ENCODE peak calls at places on chromosomes 11 and 22, in nine cellular contexts. Y is upper lobe of left lung, V is tibial nerve, F is heart left ventricle, T is uterus, S is prostate gland, K is A549, W is IMR-90, Q is breast epithelium. U is an unnamed sample. For H3K4me1, the result is how much of the 10 kb centered on the place peaks cover.

GRCh38 chr11:23206736-23207336 is 346.6 kb upstream of the CCDC179 start:
- DNase-seq in S (no peak), V (no peak), W (peak), F (no peak), K (no peak), Q (no peak), Y (no peak), T (no peak), U (no peak)

GRCh38 chr11:126712017-126712625 is 288.4 kb downstream of the KIRREL3 start:
- DNase-seq in V (no peak), Q (no peak), W (peak), Y (peak), F (no peak), T (no peak), S (no peak), K (no peak), U (no peak)

GRCh38 chr11:911031-911889 is 650 bp upstream of the CHID1 start:
- DNase-seq in Q (no peak), T (peak), V (no peak), Y (no peak), F (peak), K (peak), S (no peak), W (peak), U (peak)

GRCh38 chr11:75389276-75389605 is 10.1 kb upstream of the RPS3 start:
- DNase-seq in Y (no peak), K (no peak), V (no peak), S (no peak), F (no peak), Q (no peak), T (no peak), W (peak), U (no peak)

GRCh38 chr11:78195917-78196545 is 7.3 kb downstream of the USP35 start:
- DNase-seq in Y (no peak), Q (peak), S (no peak), K (no peak), V (no peak), F (no peak), T (no peak), W (no peak), U (peak)

GRCh38 chr11:65524010-65524746 is 705 bp upstream of the SCYL1 start:
- DNase-seq in F (peak), T (peak), S (no peak), Y (no peak), K (no peak), W (no peak), V (peak), Q (no peak), U (no peak)

GRCh38 chr11:31690041-31690440 is 121.1 kb downstream of the PAX6 start:
- DNase-seq in V (no peak), Q (no peak), T (no peak), F (no peak), K (no peak), W (peak), S (no peak), Y (no peak), U (no peak)

GRCh38 chr11:61334434-61335354 is 1.7 kb downstream of the TKFC start:
- DNase-seq in S (no peak), K (no peak), F (no peak), Q (no peak), T (no peak), W (peak), Y (no peak), V (no peak), U (no peak)

GRCh38 chr11:9688716-9689511 is 25.0 kb downstream of the SWAP70 start:
- DNase-seq in W (peak), F (peak), Y (no peak), V (no peak), K (no peak), T (no peak), Q (no peak), S (peak), U (peak)

GRCh38 chr22:24088796-24089195 is 77.7 kb downstream of the CABIN1 start:
- DNase-seq in F (no peak), T (no peak), W (peak), S (no peak), Y (no peak), K (no peak), Q (no peak), V (no peak), U (no peak)

GRCh38 chr11:38543951-38544350 is 1945.9 kb upstream of the RAG2 start:
- DNase-seq in V (no peak), W (no peak), Y (no peak), K (no peak), S (no peak), F (no peak), T (no peak), Q (no peak), U (no peak)

GRCh38 chr11:119484741-119485605 is 62.0 kb upstream of the THY1 start:
- DNase-seq in F (peak), Y (no peak), S (no peak), T (peak), Q (peak), K (no peak), W (no peak), V (no peak), U (no peak)

GRCh38 chr11:122360875-122361274 is 244.9 kb upstream of the BLID start:
- DNase-seq in W (no peak), K (no peak), T (no peak), V (no peak), F (no peak), Q (no peak), Y (no peak), S (no peak), U (no peak)

GRCh38 chr11:62786318-62787004 is 741 bp upstream of the TMEM179B start:
- DNase-seq in Y (peak), F (peak), S (peak), Q (peak), V (peak), K (peak), T (peak), W (peak), U (peak)

GRCh38 chr11:17585911-17586695 is 39.0 kb downstream of the OTOG start:
- DNase-seq in Q (peak), T (no peak), W (no peak), S (no peak), V (no peak), K (no peak), Y (no peak), F (no peak), U (peak)

GRCh38 chr11:14620027-14620511 is 23.5 kb upstream of the PDE3B start:
- DNase-seq in T (no peak), Y (no peak), S (no peak), W (no peak), F (no peak), K (no peak), V (no peak), Q (no peak), U (peak)

GRCh38 chr22:42814215-42814614 is 42.9 kb downstream of the ARFGAP3 start:
- DNase-seq in F (no peak), S (no peak), K (no peak), V (no peak), W (no peak), T (no peak), Q (no peak), Y (no peak), U (no peak)

GRCh38 chr11:73598719-73599379 is 937 bp upstream of the FAM168A start:
- DNase-seq in W (no peak), V (no peak), S (no peak), F (no peak), Q (no peak), K (no peak), T (no peak), Y (no peak), U (no peak)

GRCh38 chr22:29341849-29342127 is 26.3 kb upstream of the RASL10A start:
- DNase-seq in T (no peak), W (no peak), F (no peak), Y (no peak), V (no peak), K (no peak), S (no peak), Q (no peak), U (no peak)

GRCh38 chr11:91871791-91872190 is 352.8 kb upstream of the FAT3 start:
- DNase-seq in Q (no peak), V (no peak), F (no peak), T (no peak), W (no peak), S (no peak), K (no peak), Y (no peak), U (no peak)

GRCh38 chr22:28801845-28802594 is 1.7 kb upstream of the XBP1 start:
- DNase-seq in F (no peak), S (no peak), V (peak), Y (no peak), T (no peak), K (no peak), Q (no peak), W (no peak), U (peak)

GRCh38 chr11:85232559-85232958 is 394.6 kb downstream of the DLG2 start:
- DNase-seq in F (no peak), V (no peak), K (no peak), Y (no peak), Q (no peak), W (no peak), T (no peak), S (no peak), U (no peak)

GRCh38 chr11:134863294-134863693 is 451.3 kb upstream of the B3GAT1 start:
- DNase-seq in Q (no peak), V (no peak), W (no peak), Y (no peak), S (no peak), T (no peak), F (no peak), K (no peak), U (no peak)

GRCh38 chr11:88188251-88189030 is 13.2 kb upstream of the RAB38 start:
- DNase-seq in Q (no peak), F (no peak), W (no peak), Y (no peak), V (no peak), T (no peak), K (no peak), S (no peak), U (no peak)

GRCh38 chr11:1260023-1260501 is 37.2 kb downstream of the MUC5B start:
- DNase-seq in W (no peak), F (no peak), S (no peak), T (no peak), V (no peak), Y (peak), K (peak), Q (no peak), U (peak)

GRCh38 chr22:49235463-49236300 is 592.0 kb downstream of the BRD1 start:
- DNase-seq in F (no peak), Y (no peak), V (no peak), Q (peak), S (peak), W (no peak), T (no peak), K (peak), U (no peak)

GRCh38 chr22:29314537-29315285 is 786 bp downstream of the RASL10A start:
- DNase-seq in T (no peak), S (no peak), Y (peak), W (no peak), F (no peak), V (no peak), Q (peak), K (no peak), U (peak)

GRCh38 chr22:44550666-44551491 is 52.8 kb upstream of the RTL6 start:
- DNase-seq in Q (no peak), Y (peak), F (peak), K (peak), S (peak), T (peak), W (peak), V (no peak), U (peak)

GRCh38 chr11:43359432-43359818 is 705 bp downstream of the TTC17 start:
- DNase-seq in V (peak), F (no peak), T (no peak), Y (no peak), W (peak), K (peak), Q (no peak), S (no peak), U (no peak)

GRCh38 chr22:50737728-50738648 is at the start of gene ACR:
- DNase-seq in K (no peak), Y (peak), T (no peak), S (peak), V (no peak), Q (no peak), F (no peak), W (no peak), U (peak)

GRCh38 chr11:11279956-11280689 is 72.9 kb downstream of the CSNK2A3 start:
- DNase-seq in V (no peak), T (no peak), Q (no peak), W (peak), Y (no peak), F (no peak), K (no peak), S (no peak), U (no peak)

GRCh38 chr11:34929794-34930763 is 13.7 kb downstream of the PDHX start:
- DNase-seq in Y (no peak), T (no peak), Q (no peak), K (peak), V (no peak), S (no peak), F (no peak), W (no peak), U (no peak)

GRCh38 chr11:12272821-12273617 is 104.4 kb upstream of the PARVA start:
- DNase-seq in W (peak), T (no peak), Q (peak), K (no peak), Y (no peak), S (no peak), V (no peak), F (no peak), U (peak)

GRCh38 chr11:104524276-104524675 is 360.3 kb upstream of the PDGFD start:
- DNase-seq in F (no peak), V (no peak), S (no peak), K (no peak), Y (no peak), W (no peak), T (no peak), Q (no peak), U (no peak)

GRCh38 chr11:76859708-76860233 is 947 bp upstream of the ACER3 start:
- DNase-seq in F (no peak), W (no peak), K (no peak), Q (no peak), Y (no peak), S (no peak), V (no peak), T (no peak), U (no peak)

GRCh38 chr11:107182983-107183382 is 164.7 kb upstream of the GUCY1A2 start:
- DNase-seq in Q (no peak), K (no peak), W (no peak), S (no peak), T (no peak), Y (no peak), V (no peak), F (no peak), U (no peak)

GRCh38 chr22:44729391-44730012 is 22.9 kb upstream of the ARHGAP8 start:
- DNase-seq in W (peak), K (no peak), Q (no peak), Y (peak), T (peak), V (peak), S (no peak), F (peak), U (no peak)

GRCh38 chr11:109221190-109221589 is 200.8 kb upstream of the C11orf87 start:
- DNase-seq in Y (no peak), V (no peak), T (no peak), W (no peak), Q (no peak), F (peak), S (no peak), K (no peak), U (no peak)

DNA sequence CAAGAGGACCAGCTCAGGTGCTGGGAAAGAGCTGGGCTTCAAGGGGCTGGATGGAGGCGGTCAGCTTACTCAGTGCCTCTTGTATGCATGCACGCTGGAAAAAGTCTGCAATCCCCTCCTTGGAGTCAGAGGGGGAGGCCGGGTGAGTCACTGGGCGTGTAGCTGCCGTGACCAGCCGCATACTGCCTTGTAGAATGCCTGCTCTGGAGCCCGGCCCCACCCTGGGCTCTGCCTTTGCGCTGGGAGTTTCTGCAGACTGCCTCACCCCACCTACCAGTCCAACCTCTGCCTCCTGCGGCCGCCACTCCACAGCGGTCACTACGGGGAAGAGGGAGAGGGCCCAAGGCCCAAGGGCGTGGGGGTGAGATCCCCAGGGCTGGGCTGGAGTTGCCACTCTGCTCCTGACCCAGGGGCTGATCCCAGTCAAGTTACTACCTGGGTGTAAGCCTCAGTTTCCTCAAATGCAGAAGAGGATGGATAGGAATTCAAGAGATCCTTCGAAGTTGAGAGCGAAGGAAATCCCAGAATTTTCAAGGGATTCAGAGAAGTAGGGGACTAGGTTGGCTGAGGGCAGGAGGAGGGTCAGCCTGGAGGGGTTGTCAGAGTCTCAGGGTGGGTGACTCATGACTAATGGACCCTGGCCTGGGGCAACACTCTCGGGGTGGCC is 4.1 kb downstream of the MRGPRF start:
- DNase-seq in T (peak), F (peak), W (peak), Q (no peak), K (peak), V (peak), Y (peak), S (no peak), U (peak)
- TF ChIP-seq POLR2A in T (peak), F (no peak), W (peak), Q (no peak), K (peak), V (peak), Y (no peak), S (no peak), U (no peak)

GRCh38 chr11:69578167-69578566 is 62.8 kb upstream of the CCND1 start:
- DNase-seq in F (no peak), Y (no peak), Q (no peak), W (no peak), T (no peak), K (no peak), V (no peak), S (no peak), U (no peak)
- H3K4me1 ChIP-seq in F (under half), Y (under half), Q (under half), W (under half), T (under half), K (under half), V (under half), S (under half), U (under half)

DNA sequence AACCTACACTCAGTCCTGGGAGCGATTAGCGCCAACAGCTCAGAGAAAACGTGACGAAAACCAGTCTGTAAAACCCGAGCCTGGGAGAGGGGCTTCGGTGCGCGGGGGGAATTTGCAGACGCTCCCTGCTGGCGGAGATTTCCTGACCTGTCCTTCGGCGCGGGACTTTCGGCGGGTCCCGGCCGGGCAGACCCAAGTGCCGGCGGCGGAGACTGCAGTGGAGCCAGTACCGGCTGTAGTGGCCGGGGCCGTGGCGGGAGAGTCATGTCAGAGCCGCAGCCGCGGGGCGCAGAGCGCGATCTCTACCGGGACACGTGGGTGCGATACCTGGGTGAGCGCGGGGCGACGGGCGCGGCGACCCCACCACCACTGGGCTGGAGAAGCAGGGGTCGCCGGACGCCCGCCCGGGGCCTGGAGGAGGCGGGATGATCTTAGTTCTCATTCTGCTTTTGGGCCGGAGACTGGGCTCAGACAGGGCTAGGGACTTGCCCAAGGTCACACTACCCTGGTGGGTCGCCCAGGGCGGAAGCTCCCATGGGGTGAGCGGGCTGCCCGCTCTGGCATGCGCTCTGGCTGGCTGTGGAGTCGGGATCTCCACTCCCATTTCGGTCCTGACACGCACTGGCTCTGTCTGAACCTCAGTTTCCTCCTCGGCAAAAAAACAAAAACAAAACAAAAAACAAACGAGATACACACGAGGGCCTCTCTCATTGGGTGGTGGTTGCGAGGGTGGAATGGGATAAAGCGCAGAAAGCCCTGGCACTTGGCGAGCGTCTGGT is at the start of gene MTFP1:
- DNase-seq in Q (peak), K (peak), Y (peak), S (peak), V (peak), W (peak), F (peak), T (peak), U (peak)
- TF ChIP-seq CTCF in Q (no peak), K (no peak), Y (peak), S (peak), V (no peak), W (peak), F (no peak), T (no peak), U (peak)

GRCh38 chr11:72112541-72113136 is at the start of gene ANAPC15:
- DNase-seq in F (peak), S (peak), T (peak), K (peak), V (peak), W (peak), Q (peak), Y (peak), U (peak)
- TF ChIP-seq POLR2A in F (no peak), S (peak), T (peak), K (peak), V (peak), W (peak), Q (peak), Y (no peak), U (peak)

GRCh38 chr11:28105869-28106268 is 2.1 kb downstream of the KIF18A start:
- DNase-seq in Y (no peak), S (no peak), Q (no peak), V (no peak), W (no peak), F (no peak), T (no peak), K (peak), U (no peak)
- H3K4me1 ChIP-seq in Y (under half), S (under half), Q (under half), V (under half), W (under half), F (under half), T (under half), K (half or more), U (under half)

GRCh38 chr11:29634744-29635143 is 382.1 kb downstream of the KCNA4 start:
- DNase-seq in W (no peak), F (no peak), K (no peak), T (no peak), S (no peak), V (no peak), Y (no peak), Q (no peak), U (no peak)
- TF ChIP-seq CTCF in W (no peak), F (no peak), K (no peak), T (no peak), S (no peak), V (no peak), Y (no peak), Q (no peak), U (no peak)

DNA sequence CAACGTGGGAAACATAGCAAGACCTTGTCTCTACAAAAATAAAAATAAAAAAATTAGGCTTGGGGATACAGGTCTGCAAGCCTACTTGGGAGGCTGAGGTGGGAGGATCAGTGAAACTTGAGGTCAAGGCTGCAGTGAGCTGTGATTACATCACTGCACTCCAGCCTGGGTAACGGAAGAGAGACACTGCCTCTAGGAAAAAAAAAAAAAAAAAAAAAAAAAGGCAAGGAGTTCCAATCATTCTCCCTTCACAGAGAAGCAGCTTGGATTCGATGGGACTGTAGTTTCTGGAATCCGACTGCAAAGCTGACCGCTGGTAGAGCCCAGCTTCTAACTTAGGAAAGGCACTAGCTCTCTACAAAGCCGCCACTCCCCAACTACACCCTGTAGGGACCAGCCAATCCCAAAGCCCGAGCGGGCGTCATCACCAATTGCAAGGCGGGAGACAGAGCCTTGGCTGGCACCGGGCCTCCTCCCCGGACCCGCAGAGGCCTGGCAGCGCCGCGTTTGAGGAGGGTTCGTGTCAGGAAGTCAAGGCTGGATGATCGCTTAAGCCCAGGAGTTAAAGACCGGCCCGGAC is 699 bp upstream of the DDB2 start:
- DNase-seq in K (peak), V (peak), Y (peak), S (peak), T (peak), F (peak), Q (peak), W (peak), U (peak)
- TF ChIP-seq POLR2A in K (peak), V (peak), Y (no peak), S (peak), T (peak), F (no peak), Q (peak), W (no peak), U (peak)